ENCODE peak calls at places on chromosomes 7 and 10, in eight cellular contexts. V is adrenal gland; P is endothelial cell; U is left ventricle myocardium inferior; Z is CD4-positive, alpha-beta T cell; S is PC-3; T is neural crest cell; O is tibial nerve. D is an unnamed sample.
A peak's percentile ranks its signal among the peaks of the same experiment; 100 is the strongest.

GRCh38 chr7:135197906-135198655 is 13.2 kb downstream of the WDR91 start:
- DNase-seq in V (no peak), P (no peak), U (no peak), Z (no peak), S (no peak), T (no peak), O (no peak), D (no peak)

GRCh38 chr7:155764432-155764798 is 47.8 kb downstream of the SHH start:
- DNase-seq in V (peak; percentile 30), P (no peak), U (no peak), Z (peak; percentile 9), S (no peak), T (no peak), O (no peak), D (no peak)

GRCh38 chr10:58823983-58824382 is 311.3 kb downstream of the BICC1 start:
- DNase-seq in V (no peak), P (no peak), U (no peak), Z (no peak), S (no peak), T (no peak), O (no peak), D (no peak)

GRCh38 chr7:91050677-91051076 is 213.6 kb upstream of the FZD1 start:
- DNase-seq in V (no peak), P (no peak), U (no peak), Z (no peak), S (no peak), T (no peak), O (no peak), D (no peak)

GRCh38 chr7:112649560-112649959 is 140.6 kb downstream of the TMEM168 start:
- DNase-seq in V (no peak), P (no peak), U (no peak), Z (no peak), S (peak; percentile 39), T (no peak), O (no peak), D (no peak)

GRCh38 chr10:57977262-57977661 is 290.4 kb downstream of the IPMK start:
- DNase-seq in V (no peak), P (no peak), U (no peak), Z (no peak), S (no peak), T (no peak), O (no peak), D (no peak)

GRCh38 chr7:140342732-140343514 is 55.4 kb downstream of the SLC37A3 start:
- DNase-seq in V (peak; percentile 51), P (peak; percentile 32), U (peak; percentile 24), Z (no peak), S (peak; percentile 31), T (no peak), O (no peak), D (no peak)

GRCh38 chr10:34523017-34523767 is 291.9 kb downstream of the PARD3 start:
- DNase-seq in V (no peak), P (no peak), U (no peak), Z (no peak), S (peak; percentile 69), T (no peak), O (no peak), D (no peak)

GRCh38 chr10:15211464-15211979 is 43.0 kb upstream of the NMT2 start:
- DNase-seq in V (no peak), P (no peak), U (no peak), Z (no peak), S (peak; percentile 66), T (no peak), O (no peak), D (no peak)

DNA sequence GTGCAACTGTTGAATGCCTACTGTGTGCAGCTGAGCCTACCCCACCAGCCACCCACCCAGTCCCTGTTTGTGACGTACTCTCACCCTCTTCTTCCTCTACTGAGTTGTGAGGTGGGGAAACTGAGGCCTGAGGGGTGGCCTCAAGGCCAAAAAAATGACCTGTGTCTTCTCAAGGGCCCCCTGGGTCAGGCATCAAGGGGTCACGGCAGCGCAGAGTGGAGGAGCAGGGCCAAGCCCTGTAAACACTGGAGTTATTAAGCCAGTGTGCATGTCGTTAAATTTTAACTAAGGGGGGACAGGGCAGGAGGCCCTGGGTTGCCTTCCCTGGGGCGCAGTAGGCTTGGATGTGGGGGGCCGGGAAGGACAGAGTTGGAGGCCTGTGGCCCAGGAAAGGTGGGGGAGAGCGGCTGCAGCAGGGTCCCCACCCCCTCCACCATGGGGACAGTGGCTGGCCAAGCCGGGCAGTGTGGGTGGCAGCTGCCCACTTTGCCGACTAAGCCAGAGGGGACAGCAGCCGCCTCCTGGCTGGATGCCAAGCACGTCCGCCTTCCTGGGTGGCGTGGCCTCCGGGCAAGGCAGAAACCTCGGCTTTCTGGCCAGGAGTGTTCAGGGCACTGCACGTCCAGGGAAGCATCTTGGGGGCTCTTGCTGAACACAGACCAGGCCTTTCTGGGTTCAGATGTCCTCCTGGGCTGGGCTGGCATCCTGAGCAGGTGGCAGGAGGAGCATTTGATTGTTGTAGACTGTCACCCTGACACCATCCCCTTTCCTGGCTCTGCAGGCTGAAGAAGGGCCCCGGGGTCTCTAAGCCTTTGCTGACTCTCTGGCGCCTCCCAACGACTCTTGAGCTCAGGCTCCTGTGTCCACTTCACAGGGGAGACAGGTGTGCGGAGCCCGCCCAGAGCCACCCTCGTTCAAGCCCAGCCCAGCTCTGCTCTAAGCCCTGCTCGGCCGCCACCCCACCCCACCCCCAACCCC is 1.9 kb downstream of the SLC29A4 start:
- DNase-seq in V (peak; percentile 46), P (peak; percentile 55), U (no peak), Z (no peak), S (peak; percentile 29), T (peak; percentile 51), O (no peak), D (no peak)
- TF ChIP-seq CTCF in V (no peak), P (no peak), U (no peak), Z (no peak), S (peak; percentile 31), T (peak; percentile 57), O (no peak), D (no peak)

GRCh38 chr10:43262902-43263466 is 3.9 kb downstream of the RASGEF1A start:
- DNase-seq in V (no peak), P (no peak), U (no peak), Z (no peak), S (no peak), T (no peak), O (no peak), D (no peak)

GRCh38 chr10:43262043-43262901 is 4.6 kb downstream of the RASGEF1A start:
- DNase-seq in V (no peak), P (no peak), U (no peak), Z (no peak), S (no peak), T (peak; percentile 43), O (no peak), D (peak; percentile 11)

GRCh38 chr10:43264324-43264986 is 2.4 kb downstream of the RASGEF1A start:
- DNase-seq in V (no peak), P (no peak), U (no peak), Z (no peak), S (no peak), T (no peak), O (no peak), D (peak; percentile 12)

GRCh38 chr10:43264987-43265798 is 1.7 kb downstream of the RASGEF1A start:
- DNase-seq in V (no peak), P (no peak), U (no peak), Z (no peak), S (no peak), T (no peak), O (no peak), D (peak; percentile 19)

GRCh38 chr10:43263551-43264323 is 3.1 kb downstream of the RASGEF1A start:
- DNase-seq in V (no peak), P (no peak), U (no peak), Z (no peak), S (no peak), T (no peak), O (no peak), D (peak; percentile 5)
- TF ChIP-seq CTCF in V (no peak), P (peak; percentile 60), U (no peak), Z (no peak), S (peak; percentile 44), T (peak; percentile 41), O (no peak), D (no peak)

DNA sequence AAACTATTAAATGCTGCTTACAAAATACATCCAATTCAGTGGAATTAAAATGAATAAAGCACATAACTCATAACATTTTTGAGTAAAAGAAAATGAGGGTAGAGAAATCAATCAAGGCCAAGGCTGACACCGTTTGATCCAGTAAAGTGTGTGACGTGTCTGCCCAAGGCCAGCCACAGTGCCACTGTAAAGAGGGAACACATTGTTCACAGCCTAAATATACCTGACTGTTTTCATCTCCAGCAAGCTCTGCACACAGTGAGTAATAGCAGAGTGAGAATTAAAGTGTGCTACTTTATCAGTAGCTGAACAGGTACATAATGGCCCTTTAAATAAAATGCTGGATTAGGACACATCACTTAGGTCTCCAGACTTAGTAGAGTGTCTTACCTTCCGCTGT is 130.8 kb upstream of the DPP6 start:
- DNase-seq in V (no peak), P (no peak), U (no peak), Z (no peak), S (no peak), T (no peak), O (no peak), D (no peak)
- TF ChIP-seq CTCF in V (no peak), P (no peak), U (no peak), Z (no peak), S (no peak), T (no peak), O (no peak), D (no peak)

GRCh38 chr7:100402241-100402640 is 26.3 kb downstream of the ZCWPW1 start:
- DNase-seq in V (no peak), P (no peak), U (no peak), Z (no peak), S (no peak), T (no peak), O (no peak), D (no peak)

GRCh38 chr7:100398239-100398638 is 25.0 kb downstream of the PILRA start:
- DNase-seq in V (no peak), P (peak; percentile 19), U (no peak), Z (no peak), S (no peak), T (no peak), O (no peak), D (no peak)

GRCh38 chr7:100400041-100400440 is 26.8 kb downstream of the PILRA start:
- DNase-seq in V (peak; percentile 85), P (no peak), U (no peak), Z (no peak), S (no peak), T (no peak), O (no peak), D (no peak)

GRCh38 chr7:100401811-100402210 is 26.7 kb downstream of the ZCWPW1 start:
- DNase-seq in V (no peak), P (no peak), U (no peak), Z (no peak), S (no peak), T (no peak), O (no peak), D (no peak)

DNA sequence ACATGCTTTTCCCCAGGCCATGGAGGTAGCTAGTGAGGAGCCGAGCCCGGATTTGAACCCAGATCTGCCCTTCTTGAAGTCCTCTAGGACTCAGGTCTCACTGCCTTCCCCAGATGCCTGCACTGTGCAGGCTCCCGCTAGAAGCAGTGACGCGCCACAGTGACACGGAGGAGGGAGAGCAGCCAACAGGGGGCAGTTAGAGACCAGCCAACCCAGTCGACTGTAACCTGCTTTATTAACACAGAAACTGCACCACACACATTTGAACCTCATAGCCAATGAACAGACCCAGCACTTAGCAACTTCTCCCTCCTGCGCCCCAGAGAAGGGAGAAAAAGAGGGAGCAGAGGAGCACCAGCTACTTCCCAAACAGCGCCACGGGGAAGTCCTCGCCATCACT is 27.4 kb downstream of the PILRA start:
- DNase-seq in V (no peak), P (peak; percentile 56), U (no peak), Z (no peak), S (no peak), T (peak; percentile 37), O (no peak), D (no peak)
- TF ChIP-seq CTCF in V (no peak), P (no peak), U (no peak), Z (no peak), S (no peak), T (peak; percentile 44), O (no peak), D (no peak)

GRCh38 chr10:100286051-100287033 is at the start of gene BLOC1S2:
- DNase-seq in V (peak; percentile 92), P (peak; percentile 94), U (peak; percentile 88), Z (peak; percentile 77), S (peak; percentile 83), T (peak; percentile 86), O (peak; percentile 69), D (peak; percentile 58)
- TF ChIP-seq CTCF in V (no peak), P (no peak), U (peak; percentile 35), Z (no peak), S (no peak), T (no peak), O (peak; percentile 51), D (no peak)

D was measured in omental fat pad.